ENCODE peak calls at places on chromosomes 7 and 10, in eight cellular contexts. O is transverse colon; X is PC-9; R is BJ; Y is WERI-Rb-1; F is testis; S is gastrocnemius medialis; E is activated CD8-positive, alpha-beta T cell treated with anti-CD3 and anti-CD28 coated beads for 36 hours. C is an unnamed sample.

GRCh38 chr10:42932735-42933453 is 144.0 kb upstream of the RET start:
- DNase-seq in O (no peak), X (no peak), R (no peak), Y (no peak), F (peak), S (no peak), E (peak), C (no peak)

GRCh38 chr7:85851571-85852193 is 664.8 kb upstream of the SEMA3D start:
- DNase-seq in O (no peak), X (no peak), R (peak), Y (no peak), F (no peak), S (no peak), E (no peak), C (no peak)

GRCh38 chr7:44121761-44122420 is 1.5 kb downstream of the POLD2 start:
- DNase-seq in O (no peak), X (no peak), R (no peak), Y (no peak), F (no peak), S (no peak), E (no peak), C (no peak)

GRCh38 chr10:130763071-130763470 is 548.5 kb downstream of the TCERG1L start:
- DNase-seq in O (no peak), X (no peak), R (no peak), Y (no peak), F (no peak), S (no peak), E (no peak), C (no peak)

GRCh38 chr7:157547102-157547501 is 210.3 kb downstream of the DNAJB6 start:
- DNase-seq in O (no peak), X (no peak), R (no peak), Y (peak), F (no peak), S (no peak), E (no peak), C (no peak)

GRCh38 chr7:112550468-112551060 is 69.8 kb downstream of the LSMEM1 start:
- DNase-seq in O (no peak), X (peak), R (no peak), Y (peak), F (no peak), S (no peak), E (peak), C (peak)

GRCh38 chr7:99440195-99440594 is 1.5 kb downstream of the CPSF4 start:
- DNase-seq in O (no peak), X (no peak), R (no peak), Y (no peak), F (no peak), S (no peak), E (no peak), C (no peak)

GRCh38 chr10:112491144-112491543 is 44.1 kb downstream of the VTI1A start:
- DNase-seq in O (no peak), X (no peak), R (no peak), Y (no peak), F (no peak), S (no peak), E (no peak), C (no peak)

GRCh38 chr7:121026577-121027111 is 38.1 kb downstream of the CPED1 start:
- DNase-seq in O (no peak), X (no peak), R (no peak), Y (no peak), F (no peak), S (no peak), E (no peak), C (no peak)

GRCh38 chr7:115230882-115231508 is 309.1 kb downstream of the MDFIC start:
- DNase-seq in O (no peak), X (peak), R (peak), Y (no peak), F (no peak), S (no peak), E (no peak), C (no peak)

GRCh38 chr7:67854236-67854635 is 857.6 kb downstream of the TYW1 start:
- DNase-seq in O (no peak), X (no peak), R (no peak), Y (peak), F (no peak), S (no peak), E (no peak), C (no peak)

GRCh38 chr10:120794390-120794789 is 56.8 kb upstream of the WDR11 start:
- DNase-seq in O (no peak), X (no peak), R (no peak), Y (no peak), F (peak), S (peak), E (no peak), C (no peak)

GRCh38 chr7:105656922-105657521 is 75.7 kb upstream of the EFCAB10 start:
- DNase-seq in O (peak), X (no peak), R (no peak), Y (peak), F (peak), S (no peak), E (peak), C (peak)

GRCh38 chr10:22615819-22616499 is 98.4 kb downstream of the PIP4K2A start:
- DNase-seq in O (peak), X (no peak), R (no peak), Y (no peak), F (no peak), S (peak), E (peak), C (peak)

GRCh38 chr7:91156326-91156725 is 107.9 kb upstream of the FZD1 start:
- DNase-seq in O (no peak), X (no peak), R (peak), Y (no peak), F (no peak), S (no peak), E (no peak), C (no peak)

GRCh38 chr10:28798428-28798955 is 121.2 kb downstream of the BAMBI start:
- DNase-seq in O (no peak), X (no peak), R (no peak), Y (no peak), F (no peak), S (no peak), E (no peak), C (no peak)

GRCh38 chr10:86613096-86613495 is 41.3 kb upstream of the OPN4 start:
- DNase-seq in O (no peak), X (no peak), R (no peak), Y (no peak), F (no peak), S (no peak), E (no peak), C (no peak)

GRCh38 chr10:33810986-33811385 is 476.5 kb upstream of the NRP1 start:
- DNase-seq in O (no peak), X (no peak), R (no peak), Y (no peak), F (no peak), S (no peak), E (no peak), C (no peak)

GRCh38 chr7:33457041-33457440 is 327.7 kb downstream of the BBS9 start:
- DNase-seq in O (no peak), X (no peak), R (no peak), Y (no peak), F (no peak), S (no peak), E (no peak), C (no peak)

GRCh38 chr7:150322833-150323681 is at the start of the genes ACTR3C and LRRC61:
- DNase-seq in O (peak), X (peak), R (no peak), Y (peak), F (peak), S (no peak), E (peak), C (peak)
- TF ChIP-seq CTCF in O (no peak), X (peak), R (no peak), Y (peak), F (no peak), S (no peak), E (peak), C (peak)

GRCh38 chr10:80444646-80445319 is 9.3 kb upstream of the TSPAN14 start:
- DNase-seq in O (peak), X (peak), R (no peak), Y (peak), F (peak), S (peak), E (peak), C (peak)
- TF ChIP-seq CTCF in O (peak), X (peak), R (peak), Y (peak), F (peak), S (peak), E (peak), C (peak)

GRCh38 chr10:58414270-58415041 is 29.2 kb downstream of the TFAM start:
- DNase-seq in O (no peak), X (peak), R (peak), Y (no peak), F (no peak), S (no peak), E (no peak), C (no peak)
- TF ChIP-seq CTCF in O (peak), X (peak), R (peak), Y (no peak), F (no peak), S (peak), E (no peak), C (no peak)

DNA sequence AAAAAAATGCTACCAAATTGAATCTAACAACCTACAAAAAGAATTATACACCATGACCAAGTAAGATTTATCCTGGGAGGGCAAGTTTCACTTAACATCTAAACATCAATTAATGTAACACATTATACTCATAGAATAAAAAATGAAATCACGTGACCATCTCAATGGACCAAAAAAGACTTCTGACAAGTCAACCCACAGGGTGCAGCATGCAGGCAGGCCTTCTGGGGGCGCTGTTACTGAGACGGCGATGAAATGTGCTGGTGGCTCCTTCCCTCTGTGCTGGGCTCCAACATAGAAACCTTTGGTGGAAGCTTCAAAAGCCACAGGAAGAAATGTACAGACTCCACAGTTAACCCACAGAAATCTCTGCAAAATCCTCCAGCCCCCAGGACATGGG is 103.1 kb downstream of the INHBA start:
- DNase-seq in O (no peak), X (no peak), R (no peak), Y (peak), F (peak), S (no peak), E (no peak), C (no peak)
- TF ChIP-seq CTCF in O (no peak), X (no peak), R (peak), Y (no peak), F (no peak), S (no peak), E (no peak), C (no peak)

DNA sequence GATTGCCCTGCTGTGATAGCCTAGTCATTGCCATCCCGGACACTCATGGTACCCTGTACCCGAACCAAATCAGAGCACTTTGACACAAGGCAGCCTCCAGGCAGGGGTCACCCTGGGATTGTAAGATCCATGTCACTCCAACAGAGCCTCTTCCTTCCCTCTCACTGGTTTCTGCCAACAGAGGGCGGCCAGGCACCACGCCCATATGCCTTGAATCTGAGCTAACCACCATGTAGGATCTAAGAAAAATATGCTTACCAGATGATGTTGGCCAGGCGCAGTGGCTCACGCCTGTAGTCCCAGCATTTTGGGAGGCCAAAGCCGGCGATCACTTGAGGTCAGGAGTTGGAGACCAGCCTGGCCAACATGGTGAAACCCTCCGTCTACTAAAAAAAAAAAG is 389.2 kb upstream of the KLF6 start:
- DNase-seq in O (no peak), X (no peak), R (no peak), Y (peak), F (no peak), S (no peak), E (no peak), C (no peak)
- TF ChIP-seq CTCF in O (no peak), X (no peak), R (peak), Y (peak), F (no peak), S (no peak), E (no peak), C (no peak)

GRCh38 chr10:81116201-81116600 is 578.5 kb downstream of the SH2D4B start:
- DNase-seq in O (no peak), X (no peak), R (no peak), Y (no peak), F (no peak), S (no peak), E (no peak), C (no peak)

DNA sequence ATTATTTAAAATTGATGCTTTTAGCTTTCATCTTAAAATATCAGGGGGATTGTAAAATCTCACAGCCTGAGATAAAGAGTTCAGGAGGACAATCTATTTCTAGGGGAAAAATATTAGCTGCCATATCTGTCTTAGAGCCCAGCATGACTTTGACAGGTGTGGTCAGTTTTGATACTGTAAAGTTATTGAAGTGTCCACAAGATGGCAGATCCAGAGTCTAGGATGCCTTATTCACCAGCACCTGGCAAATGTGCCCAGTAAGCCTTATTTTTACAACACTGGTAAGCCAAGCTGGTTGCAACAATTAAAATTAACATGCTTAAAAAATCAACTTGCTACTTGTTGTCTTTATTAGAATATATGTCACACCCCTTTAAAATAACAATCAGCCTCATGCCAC is 579.3 kb downstream of the SH2D4B start:
- DNase-seq in O (no peak), X (no peak), R (no peak), Y (no peak), F (no peak), S (no peak), E (no peak), C (no peak)
- TF ChIP-seq CTCF in O (no peak), X (peak), R (no peak), Y (peak), F (no peak), S (no peak), E (no peak), C (no peak)

GRCh38 chr7:107838024-107838423 is 35.0 kb upstream of the SLC26A3 start:
- DNase-seq in O (no peak), X (no peak), R (no peak), Y (no peak), F (no peak), S (no peak), E (no peak), C (no peak)

GRCh38 chr7:107838816-107839584 is 36.0 kb upstream of the SLC26A3 start:
- DNase-seq in O (no peak), X (no peak), R (no peak), Y (no peak), F (no peak), S (no peak), E (no peak), C (no peak)

GRCh38 chr7:107837145-107837512 is 34.1 kb upstream of the SLC26A3 start:
- DNase-seq in O (no peak), X (no peak), R (no peak), Y (no peak), F (no peak), S (no peak), E (no peak), C (no peak)

GRCh38 chr7:107834401-107834800 is 31.4 kb upstream of the SLC26A3 start:
- DNase-seq in O (no peak), X (no peak), R (no peak), Y (no peak), F (no peak), S (no peak), E (no peak), C (no peak)

DNA sequence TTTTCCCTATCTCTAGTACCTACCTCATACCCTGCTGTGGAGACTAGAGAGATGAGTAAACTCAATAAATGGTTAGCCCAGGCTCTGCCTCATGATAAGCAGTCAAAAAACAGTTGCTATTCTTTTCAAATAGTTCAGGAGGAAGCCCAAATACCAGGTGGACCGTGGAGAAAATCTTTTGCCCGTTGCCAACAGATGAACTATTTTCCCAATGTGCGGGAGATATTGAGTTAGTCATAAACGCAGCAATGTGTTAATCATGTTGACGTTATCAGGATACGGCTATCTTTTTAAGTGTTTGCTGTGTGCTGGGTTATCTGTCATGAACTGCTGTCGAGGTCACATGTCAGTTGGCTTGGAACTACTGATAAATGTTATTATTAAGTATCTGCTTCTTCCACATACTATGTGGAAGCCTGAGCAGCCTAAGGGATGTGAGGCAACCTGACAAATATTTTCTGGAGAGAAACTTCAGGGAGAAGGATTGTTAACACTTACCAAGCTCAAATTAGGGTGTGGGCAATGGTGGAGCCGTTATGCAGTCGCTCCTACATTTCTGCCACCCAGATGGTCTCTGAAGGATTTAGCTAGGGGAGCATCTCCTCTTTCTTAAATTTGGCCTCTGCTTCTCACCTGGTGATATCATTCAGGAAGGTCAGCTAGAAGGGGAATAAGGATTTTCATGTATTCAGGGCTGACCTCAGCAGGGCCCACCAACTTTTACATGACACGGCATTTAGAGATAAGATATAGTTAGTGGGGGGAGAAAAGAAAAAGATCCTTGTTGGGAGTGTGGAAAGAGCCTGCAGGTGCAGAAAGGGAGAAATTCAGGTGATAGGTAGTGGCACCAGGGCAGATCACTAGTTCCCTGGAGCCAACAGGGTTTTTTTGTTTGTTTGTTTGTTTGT is 33.5 kb upstream of the SLC26A3 start:
- DNase-seq in O (no peak), X (no peak), R (no peak), Y (no peak), F (no peak), S (no peak), E (no peak), C (no peak)
- TF ChIP-seq CTCF in O (no peak), X (no peak), R (no peak), Y (no peak), F (no peak), S (no peak), E (no peak), C (no peak)

DNA sequence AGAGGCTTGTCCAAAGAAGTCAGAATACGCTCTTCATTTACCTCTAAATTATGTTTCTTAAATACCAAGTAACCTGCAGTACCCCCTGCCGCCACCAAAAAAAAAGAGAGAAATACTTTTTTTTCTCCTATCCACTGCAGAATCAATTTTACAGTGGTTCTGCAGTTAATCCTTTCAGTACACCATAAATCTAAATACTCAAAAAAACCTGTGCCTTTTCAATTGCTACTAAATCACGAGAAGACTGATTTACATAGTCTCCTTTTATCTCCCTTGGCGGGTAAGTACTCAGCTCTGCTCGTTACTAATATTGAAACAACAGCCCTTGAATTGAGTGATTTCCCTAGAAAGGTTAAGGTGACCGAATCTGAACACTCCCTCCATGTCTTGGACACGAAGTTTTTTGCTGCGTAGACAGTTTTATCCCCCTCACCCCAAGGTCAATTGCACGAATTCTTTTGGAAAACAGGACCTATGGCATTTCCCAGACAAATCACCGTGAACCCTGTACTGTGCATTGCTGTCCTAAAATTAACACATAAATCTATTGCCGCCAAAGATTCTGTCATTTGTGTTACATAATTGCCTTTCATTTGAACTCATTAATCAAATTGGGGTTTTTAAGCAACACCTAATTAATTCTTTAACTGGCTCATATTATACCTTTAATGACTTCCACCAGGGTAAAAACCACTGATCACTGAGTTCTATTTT is 517 bp upstream of the VIM start:
- DNase-seq in O (no peak), X (no peak), R (no peak), Y (no peak), F (no peak), S (no peak), E (peak), C (peak)
- TF ChIP-seq CTCF in O (peak), X (peak), R (peak), Y (no peak), F (peak), S (peak), E (peak), C (no peak)

GRCh38 chr7:49483142-49483541 is 290.3 kb upstream of the VWC2 start:
- DNase-seq in O (peak), X (no peak), R (no peak), Y (peak), F (peak), S (no peak), E (peak), C (no peak)
- TF ChIP-seq CTCF in O (peak), X (peak), R (no peak), Y (no peak), F (no peak), S (no peak), E (no peak), C (peak)